ENCODE peak calls at places on chromosomes 2 and 18, in nine cellular contexts. One of them, this sample, is unnamed.

GRCh38 chr2:100242891-100243670 is 79.2 kb downstream of the LONRF2 start:
- DNase-seq in HEK293T: peak
- DNase-seq in cerebellum: peak
- DNase-seq in AG20443: peak
- DNase-seq in stimulated activated CD4-positive, alpha-beta T cell treated with anti-CD3 and anti-CD28 coated beads, Interleukin-4, amount 100 ng/mL, for 48 hours: peak
- DNase-seq in Daoy: peak
- DNase-seq in activated CD4-positive, alpha-beta T cell treated with anti-CD3 and anti-CD28 coated beads, Interleukin-2, amount 50 U/mL, for 1 hour: peak
- DNase-seq in left ventricle myocardium inferior: peak
- DNase-seq in activated naive CD8-positive, alpha-beta T cell treated with anti-CD3 and anti-CD28 coated beads, Interleukin-2, amount 50 U/mL, for 24 hours: peak
- DNase-seq in this sample: peak

GRCh38 chr2:28276076-28276618 is 116.5 kb upstream of the FOSL2 start:
- DNase-seq in HEK293T: no peak
- DNase-seq in cerebellum: no peak
- DNase-seq in AG20443: peak
- DNase-seq in stimulated activated CD4-positive, alpha-beta T cell treated with anti-CD3 and anti-CD28 coated beads, Interleukin-4, amount 100 ng/mL, for 48 hours: peak
- DNase-seq in Daoy: peak
- DNase-seq in activated CD4-positive, alpha-beta T cell treated with anti-CD3 and anti-CD28 coated beads, Interleukin-2, amount 50 U/mL, for 1 hour: no peak
- DNase-seq in left ventricle myocardium inferior: no peak
- DNase-seq in activated naive CD8-positive, alpha-beta T cell treated with anti-CD3 and anti-CD28 coated beads, Interleukin-2, amount 50 U/mL, for 24 hours: no peak
- DNase-seq in this sample: peak

GRCh38 chr2:72982781-72983499 is 65.6 kb downstream of the EMX1 start:
- DNase-seq in HEK293T: no peak
- DNase-seq in cerebellum: no peak
- DNase-seq in AG20443: no peak
- DNase-seq in stimulated activated CD4-positive, alpha-beta T cell treated with anti-CD3 and anti-CD28 coated beads, Interleukin-4, amount 100 ng/mL, for 48 hours: no peak
- DNase-seq in Daoy: no peak
- DNase-seq in activated CD4-positive, alpha-beta T cell treated with anti-CD3 and anti-CD28 coated beads, Interleukin-2, amount 50 U/mL, for 1 hour: no peak
- DNase-seq in left ventricle myocardium inferior: no peak
- DNase-seq in activated naive CD8-positive, alpha-beta T cell treated with anti-CD3 and anti-CD28 coated beads, Interleukin-2, amount 50 U/mL, for 24 hours: no peak
- DNase-seq in this sample: no peak

GRCh38 chr2:58475756-58476155 is 234.6 kb upstream of the FANCL start:
- DNase-seq in HEK293T: no peak
- DNase-seq in cerebellum: no peak
- DNase-seq in AG20443: no peak
- DNase-seq in stimulated activated CD4-positive, alpha-beta T cell treated with anti-CD3 and anti-CD28 coated beads, Interleukin-4, amount 100 ng/mL, for 48 hours: no peak
- DNase-seq in Daoy: no peak
- DNase-seq in activated CD4-positive, alpha-beta T cell treated with anti-CD3 and anti-CD28 coated beads, Interleukin-2, amount 50 U/mL, for 1 hour: no peak
- DNase-seq in left ventricle myocardium inferior: no peak
- DNase-seq in activated naive CD8-positive, alpha-beta T cell treated with anti-CD3 and anti-CD28 coated beads, Interleukin-2, amount 50 U/mL, for 24 hours: no peak
- DNase-seq in this sample: no peak

GRCh38 chr2:25380023-25380422 is 38.3 kb upstream of the DNMT3A start:
- DNase-seq in HEK293T: no peak
- DNase-seq in cerebellum: no peak
- DNase-seq in AG20443: no peak
- DNase-seq in stimulated activated CD4-positive, alpha-beta T cell treated with anti-CD3 and anti-CD28 coated beads, Interleukin-4, amount 100 ng/mL, for 48 hours: no peak
- DNase-seq in Daoy: no peak
- DNase-seq in activated CD4-positive, alpha-beta T cell treated with anti-CD3 and anti-CD28 coated beads, Interleukin-2, amount 50 U/mL, for 1 hour: no peak
- DNase-seq in left ventricle myocardium inferior: no peak
- DNase-seq in activated naive CD8-positive, alpha-beta T cell treated with anti-CD3 and anti-CD28 coated beads, Interleukin-2, amount 50 U/mL, for 24 hours: no peak
- DNase-seq in this sample: no peak

GRCh38 chr2:181952413-181953226 is 33.0 kb upstream of the PPP1R1C start:
- DNase-seq in HEK293T: no peak
- DNase-seq in cerebellum: no peak
- DNase-seq in AG20443: no peak
- DNase-seq in stimulated activated CD4-positive, alpha-beta T cell treated with anti-CD3 and anti-CD28 coated beads, Interleukin-4, amount 100 ng/mL, for 48 hours: no peak
- DNase-seq in Daoy: no peak
- DNase-seq in activated CD4-positive, alpha-beta T cell treated with anti-CD3 and anti-CD28 coated beads, Interleukin-2, amount 50 U/mL, for 1 hour: no peak
- DNase-seq in left ventricle myocardium inferior: no peak
- DNase-seq in activated naive CD8-positive, alpha-beta T cell treated with anti-CD3 and anti-CD28 coated beads, Interleukin-2, amount 50 U/mL, for 24 hours: no peak
- DNase-seq in this sample: peak

GRCh38 chr2:39902103-39902502 is 123.0 kb upstream of the THUMPD2 start:
- DNase-seq in HEK293T: no peak
- DNase-seq in cerebellum: no peak
- DNase-seq in AG20443: peak
- DNase-seq in stimulated activated CD4-positive, alpha-beta T cell treated with anti-CD3 and anti-CD28 coated beads, Interleukin-4, amount 100 ng/mL, for 48 hours: no peak
- DNase-seq in Daoy: peak
- DNase-seq in activated CD4-positive, alpha-beta T cell treated with anti-CD3 and anti-CD28 coated beads, Interleukin-2, amount 50 U/mL, for 1 hour: no peak
- DNase-seq in left ventricle myocardium inferior: no peak
- DNase-seq in activated naive CD8-positive, alpha-beta T cell treated with anti-CD3 and anti-CD28 coated beads, Interleukin-2, amount 50 U/mL, for 24 hours: no peak
- DNase-seq in this sample: no peak

GRCh38 chr2:26139269-26140183 is 33.4 kb upstream of the GAREM2 start:
- DNase-seq in HEK293T: no peak
- DNase-seq in cerebellum: peak
- DNase-seq in AG20443: no peak
- DNase-seq in stimulated activated CD4-positive, alpha-beta T cell treated with anti-CD3 and anti-CD28 coated beads, Interleukin-4, amount 100 ng/mL, for 48 hours: no peak
- DNase-seq in Daoy: no peak
- DNase-seq in activated CD4-positive, alpha-beta T cell treated with anti-CD3 and anti-CD28 coated beads, Interleukin-2, amount 50 U/mL, for 1 hour: no peak
- DNase-seq in left ventricle myocardium inferior: no peak
- DNase-seq in activated naive CD8-positive, alpha-beta T cell treated with anti-CD3 and anti-CD28 coated beads, Interleukin-2, amount 50 U/mL, for 24 hours: no peak
- DNase-seq in this sample: no peak

GRCh38 chr2:11166476-11166875 is 11.2 kb downstream of the SLC66A3 start:
- DNase-seq in HEK293T: no peak
- DNase-seq in cerebellum: no peak
- DNase-seq in AG20443: no peak
- DNase-seq in stimulated activated CD4-positive, alpha-beta T cell treated with anti-CD3 and anti-CD28 coated beads, Interleukin-4, amount 100 ng/mL, for 48 hours: no peak
- DNase-seq in Daoy: no peak
- DNase-seq in activated CD4-positive, alpha-beta T cell treated with anti-CD3 and anti-CD28 coated beads, Interleukin-2, amount 50 U/mL, for 1 hour: no peak
- DNase-seq in left ventricle myocardium inferior: no peak
- DNase-seq in activated naive CD8-positive, alpha-beta T cell treated with anti-CD3 and anti-CD28 coated beads, Interleukin-2, amount 50 U/mL, for 24 hours: no peak
- DNase-seq in this sample: no peak

GRCh38 chr2:854460-854859 is 96.2 kb upstream of the SNTG2 start:
- DNase-seq in HEK293T: peak
- DNase-seq in cerebellum: no peak
- DNase-seq in AG20443: peak
- DNase-seq in stimulated activated CD4-positive, alpha-beta T cell treated with anti-CD3 and anti-CD28 coated beads, Interleukin-4, amount 100 ng/mL, for 48 hours: peak
- DNase-seq in Daoy: peak
- DNase-seq in activated CD4-positive, alpha-beta T cell treated with anti-CD3 and anti-CD28 coated beads, Interleukin-2, amount 50 U/mL, for 1 hour: no peak
- DNase-seq in left ventricle myocardium inferior: peak
- DNase-seq in activated naive CD8-positive, alpha-beta T cell treated with anti-CD3 and anti-CD28 coated beads, Interleukin-2, amount 50 U/mL, for 24 hours: peak
- DNase-seq in this sample: no peak

GRCh38 chr2:70887550-70888229 is 48.0 kb upstream of the ATP6V1B1 start:
- DNase-seq in HEK293T: no peak
- DNase-seq in cerebellum: peak
- DNase-seq in AG20443: no peak
- DNase-seq in stimulated activated CD4-positive, alpha-beta T cell treated with anti-CD3 and anti-CD28 coated beads, Interleukin-4, amount 100 ng/mL, for 48 hours: peak
- DNase-seq in Daoy: peak
- DNase-seq in activated CD4-positive, alpha-beta T cell treated with anti-CD3 and anti-CD28 coated beads, Interleukin-2, amount 50 U/mL, for 1 hour: no peak
- DNase-seq in left ventricle myocardium inferior: no peak
- DNase-seq in activated naive CD8-positive, alpha-beta T cell treated with anti-CD3 and anti-CD28 coated beads, Interleukin-2, amount 50 U/mL, for 24 hours: peak
- DNase-seq in this sample: peak

GRCh38 chr2:11945139-11946126 is 199.0 kb downstream of the LPIN1 start:
- DNase-seq in HEK293T: no peak
- DNase-seq in cerebellum: no peak
- DNase-seq in AG20443: no peak
- DNase-seq in stimulated activated CD4-positive, alpha-beta T cell treated with anti-CD3 and anti-CD28 coated beads, Interleukin-4, amount 100 ng/mL, for 48 hours: peak
- DNase-seq in Daoy: no peak
- DNase-seq in activated CD4-positive, alpha-beta T cell treated with anti-CD3 and anti-CD28 coated beads, Interleukin-2, amount 50 U/mL, for 1 hour: no peak
- DNase-seq in left ventricle myocardium inferior: no peak
- DNase-seq in activated naive CD8-positive, alpha-beta T cell treated with anti-CD3 and anti-CD28 coated beads, Interleukin-2, amount 50 U/mL, for 24 hours: no peak
- DNase-seq in this sample: no peak

GRCh38 chr18:21243041-21243431 is 1.0 kb downstream of the GREB1L start:
- DNase-seq in HEK293T: peak
- DNase-seq in cerebellum: no peak
- DNase-seq in AG20443: peak
- DNase-seq in stimulated activated CD4-positive, alpha-beta T cell treated with anti-CD3 and anti-CD28 coated beads, Interleukin-4, amount 100 ng/mL, for 48 hours: no peak
- DNase-seq in Daoy: peak
- DNase-seq in activated CD4-positive, alpha-beta T cell treated with anti-CD3 and anti-CD28 coated beads, Interleukin-2, amount 50 U/mL, for 1 hour: no peak
- DNase-seq in left ventricle myocardium inferior: no peak
- DNase-seq in activated naive CD8-positive, alpha-beta T cell treated with anti-CD3 and anti-CD28 coated beads, Interleukin-2, amount 50 U/mL, for 24 hours: peak
- DNase-seq in this sample: no peak

GRCh38 chr2:47653909-47654789 is 128.8 kb upstream of the MSH6 start:
- DNase-seq in HEK293T: peak
- DNase-seq in cerebellum: no peak
- DNase-seq in AG20443: no peak
- DNase-seq in stimulated activated CD4-positive, alpha-beta T cell treated with anti-CD3 and anti-CD28 coated beads, Interleukin-4, amount 100 ng/mL, for 48 hours: no peak
- DNase-seq in Daoy: peak
- DNase-seq in activated CD4-positive, alpha-beta T cell treated with anti-CD3 and anti-CD28 coated beads, Interleukin-2, amount 50 U/mL, for 1 hour: no peak
- DNase-seq in left ventricle myocardium inferior: no peak
- DNase-seq in activated naive CD8-positive, alpha-beta T cell treated with anti-CD3 and anti-CD28 coated beads, Interleukin-2, amount 50 U/mL, for 24 hours: no peak
- DNase-seq in this sample: peak

GRCh38 chr2:199457147-199458016 is at the start of gene SATB2:
- DNase-seq in HEK293T: peak
- DNase-seq in cerebellum: no peak
- DNase-seq in AG20443: peak
- DNase-seq in stimulated activated CD4-positive, alpha-beta T cell treated with anti-CD3 and anti-CD28 coated beads, Interleukin-4, amount 100 ng/mL, for 48 hours: no peak
- DNase-seq in Daoy: peak
- DNase-seq in activated CD4-positive, alpha-beta T cell treated with anti-CD3 and anti-CD28 coated beads, Interleukin-2, amount 50 U/mL, for 1 hour: no peak
- DNase-seq in left ventricle myocardium inferior: no peak
- DNase-seq in activated naive CD8-positive, alpha-beta T cell treated with anti-CD3 and anti-CD28 coated beads, Interleukin-2, amount 50 U/mL, for 24 hours: peak
- DNase-seq in this sample: peak

GRCh38 chr2:160156665-160157064 is 43.4 kb downstream of the ITGB6 start:
- DNase-seq in HEK293T: no peak
- DNase-seq in cerebellum: no peak
- DNase-seq in AG20443: peak
- DNase-seq in stimulated activated CD4-positive, alpha-beta T cell treated with anti-CD3 and anti-CD28 coated beads, Interleukin-4, amount 100 ng/mL, for 48 hours: no peak
- DNase-seq in Daoy: peak
- DNase-seq in activated CD4-positive, alpha-beta T cell treated with anti-CD3 and anti-CD28 coated beads, Interleukin-2, amount 50 U/mL, for 1 hour: no peak
- DNase-seq in left ventricle myocardium inferior: no peak
- DNase-seq in activated naive CD8-positive, alpha-beta T cell treated with anti-CD3 and anti-CD28 coated beads, Interleukin-2, amount 50 U/mL, for 24 hours: no peak
- DNase-seq in this sample: peak

GRCh38 chr2:113203901-113204519 is 30.2 kb downstream of the PSD4 start:
- DNase-seq in HEK293T: peak
- DNase-seq in cerebellum: peak
- DNase-seq in AG20443: peak
- DNase-seq in stimulated activated CD4-positive, alpha-beta T cell treated with anti-CD3 and anti-CD28 coated beads, Interleukin-4, amount 100 ng/mL, for 48 hours: peak
- DNase-seq in Daoy: peak
- DNase-seq in activated CD4-positive, alpha-beta T cell treated with anti-CD3 and anti-CD28 coated beads, Interleukin-2, amount 50 U/mL, for 1 hour: peak
- DNase-seq in left ventricle myocardium inferior: peak
- DNase-seq in activated naive CD8-positive, alpha-beta T cell treated with anti-CD3 and anti-CD28 coated beads, Interleukin-2, amount 50 U/mL, for 24 hours: peak
- DNase-seq in this sample: peak

GRCh38 chr18:13563390-13563805 is 163.0 kb downstream of the FAM210A start:
- DNase-seq in HEK293T: no peak
- DNase-seq in cerebellum: no peak
- DNase-seq in AG20443: no peak
- DNase-seq in stimulated activated CD4-positive, alpha-beta T cell treated with anti-CD3 and anti-CD28 coated beads, Interleukin-4, amount 100 ng/mL, for 48 hours: no peak
- DNase-seq in Daoy: no peak
- DNase-seq in activated CD4-positive, alpha-beta T cell treated with anti-CD3 and anti-CD28 coated beads, Interleukin-2, amount 50 U/mL, for 1 hour: no peak
- DNase-seq in left ventricle myocardium inferior: no peak
- DNase-seq in activated naive CD8-positive, alpha-beta T cell treated with anti-CD3 and anti-CD28 coated beads, Interleukin-2, amount 50 U/mL, for 24 hours: no peak
- DNase-seq in this sample: no peak

GRCh38 chr2:34215174-34215573 is 616.1 kb upstream of the FAM98A start:
- DNase-seq in HEK293T: no peak
- DNase-seq in cerebellum: no peak
- DNase-seq in AG20443: no peak
- DNase-seq in stimulated activated CD4-positive, alpha-beta T cell treated with anti-CD3 and anti-CD28 coated beads, Interleukin-4, amount 100 ng/mL, for 48 hours: no peak
- DNase-seq in Daoy: no peak
- DNase-seq in activated CD4-positive, alpha-beta T cell treated with anti-CD3 and anti-CD28 coated beads, Interleukin-2, amount 50 U/mL, for 1 hour: no peak
- DNase-seq in left ventricle myocardium inferior: no peak
- DNase-seq in activated naive CD8-positive, alpha-beta T cell treated with anti-CD3 and anti-CD28 coated beads, Interleukin-2, amount 50 U/mL, for 24 hours: no peak
- DNase-seq in this sample: no peak

GRCh38 chr2:181456660-181457120 is 496 bp upstream of the ITGA4 start:
- DNase-seq in HEK293T: peak
- DNase-seq in cerebellum: no peak
- DNase-seq in AG20443: peak
- DNase-seq in stimulated activated CD4-positive, alpha-beta T cell treated with anti-CD3 and anti-CD28 coated beads, Interleukin-4, amount 100 ng/mL, for 48 hours: peak
- DNase-seq in Daoy: peak
- DNase-seq in activated CD4-positive, alpha-beta T cell treated with anti-CD3 and anti-CD28 coated beads, Interleukin-2, amount 50 U/mL, for 1 hour: peak
- DNase-seq in left ventricle myocardium inferior: peak
- DNase-seq in activated naive CD8-positive, alpha-beta T cell treated with anti-CD3 and anti-CD28 coated beads, Interleukin-2, amount 50 U/mL, for 24 hours: peak
- DNase-seq in this sample: peak

GRCh38 chr2:7611750-7612149 is 694.5 kb downstream of the RNF144A start:
- DNase-seq in HEK293T: no peak
- DNase-seq in cerebellum: no peak
- DNase-seq in AG20443: no peak
- DNase-seq in stimulated activated CD4-positive, alpha-beta T cell treated with anti-CD3 and anti-CD28 coated beads, Interleukin-4, amount 100 ng/mL, for 48 hours: no peak
- DNase-seq in Daoy: no peak
- DNase-seq in activated CD4-positive, alpha-beta T cell treated with anti-CD3 and anti-CD28 coated beads, Interleukin-2, amount 50 U/mL, for 1 hour: no peak
- DNase-seq in left ventricle myocardium inferior: no peak
- DNase-seq in activated naive CD8-positive, alpha-beta T cell treated with anti-CD3 and anti-CD28 coated beads, Interleukin-2, amount 50 U/mL, for 24 hours: no peak
- DNase-seq in this sample: no peak

GRCh38 chr18:62531078-62531477 is 8.3 kb downstream of the ZCCHC2 start:
- DNase-seq in HEK293T: no peak
- DNase-seq in cerebellum: no peak
- DNase-seq in AG20443: no peak
- DNase-seq in stimulated activated CD4-positive, alpha-beta T cell treated with anti-CD3 and anti-CD28 coated beads, Interleukin-4, amount 100 ng/mL, for 48 hours: no peak
- DNase-seq in Daoy: no peak
- DNase-seq in activated CD4-positive, alpha-beta T cell treated with anti-CD3 and anti-CD28 coated beads, Interleukin-2, amount 50 U/mL, for 1 hour: no peak
- DNase-seq in left ventricle myocardium inferior: no peak
- DNase-seq in activated naive CD8-positive, alpha-beta T cell treated with anti-CD3 and anti-CD28 coated beads, Interleukin-2, amount 50 U/mL, for 24 hours: no peak
- DNase-seq in this sample: no peak

GRCh38 chr2:88059979-88060906 is 4.7 kb upstream of the KRCC1 start:
- DNase-seq in HEK293T: peak
- DNase-seq in cerebellum: peak
- DNase-seq in AG20443: peak
- DNase-seq in stimulated activated CD4-positive, alpha-beta T cell treated with anti-CD3 and anti-CD28 coated beads, Interleukin-4, amount 100 ng/mL, for 48 hours: no peak
- DNase-seq in Daoy: peak
- DNase-seq in activated CD4-positive, alpha-beta T cell treated with anti-CD3 and anti-CD28 coated beads, Interleukin-2, amount 50 U/mL, for 1 hour: no peak
- DNase-seq in left ventricle myocardium inferior: no peak
- DNase-seq in activated naive CD8-positive, alpha-beta T cell treated with anti-CD3 and anti-CD28 coated beads, Interleukin-2, amount 50 U/mL, for 24 hours: no peak
- DNase-seq in this sample: peak

GRCh38 chr2:54589340-54590215 is 133.5 kb downstream of the SPTBN1 start:
- DNase-seq in HEK293T: no peak
- DNase-seq in cerebellum: no peak
- DNase-seq in AG20443: no peak
- DNase-seq in stimulated activated CD4-positive, alpha-beta T cell treated with anti-CD3 and anti-CD28 coated beads, Interleukin-4, amount 100 ng/mL, for 48 hours: no peak
- DNase-seq in Daoy: peak
- DNase-seq in activated CD4-positive, alpha-beta T cell treated with anti-CD3 and anti-CD28 coated beads, Interleukin-2, amount 50 U/mL, for 1 hour: no peak
- DNase-seq in left ventricle myocardium inferior: no peak
- DNase-seq in activated naive CD8-positive, alpha-beta T cell treated with anti-CD3 and anti-CD28 coated beads, Interleukin-2, amount 50 U/mL, for 24 hours: no peak
- DNase-seq in this sample: no peak